ENCODE peak calls at places on chromosomes 12 and 14, in seven cellular contexts. J, D, R, W, O, E and Y are unnamed samples.

GRCh38 chr14:47207636-47208035 is 467.8 kb downstream of the MDGA2 start:
- DNase-seq in J (no peak), R (no peak), O (no peak), W (peak; percentile 2), E (no peak), D (no peak), Y (no peak)

GRCh38 chr14:88824314-88825077 is at the start of gene TTC8:
- DNase-seq in O (peak; percentile 89), W (peak; percentile 91), R (peak; percentile 88), D (peak; percentile 88), E (peak; percentile 53), J (peak; percentile 69), Y (peak; percentile 44)

GRCh38 chr12:123064356-123064755 is 83.9 kb downstream of the ARL6IP4 start:
- DNase-seq in E (no peak), O (no peak), R (no peak), J (no peak), W (no peak), D (no peak), Y (no peak)

GRCh38 chr12:20154060-20154459 is 214.3 kb upstream of the PDE3A start:
- DNase-seq in O (peak; percentile 1), D (no peak), R (no peak), E (no peak), J (no peak), W (peak; percentile 4), Y (no peak)

GRCh38 chr12:45462506-45462905 is 246.6 kb downstream of the ANO6 start:
- DNase-seq in R (no peak), D (no peak), J (no peak), W (no peak), E (no peak), O (no peak), Y (no peak)

GRCh38 chr14:102120888-102121287 is 18.8 kb upstream of the WDR20 start:
- DNase-seq in O (no peak), J (no peak), D (no peak), E (no peak), W (no peak), R (no peak), Y (no peak)

GRCh38 chr12:64608901-64609542 is 1.3 kb upstream of the RASSF3 start:
- DNase-seq in R (peak; percentile 43), W (peak; percentile 84), J (peak; percentile 24), O (peak; percentile 68), D (peak; percentile 28), E (no peak), Y (peak; percentile 9)

GRCh38 chr12:4052691-4053090 is 179.5 kb upstream of the PARP11 start:
- DNase-seq in R (no peak), E (no peak), W (no peak), O (no peak), D (no peak), J (no peak), Y (no peak)

GRCh38 chr12:124259168-124260066 is 35.5 kb upstream of the RFLNA start:
- DNase-seq in W (no peak), O (no peak), J (peak; percentile 44), D (peak; percentile 19), R (no peak), E (no peak), Y (peak; percentile 21)

GRCh38 chr12:51926718-51927117 is 19.4 kb downstream of the ACVRL1 start:
- DNase-seq in R (peak; percentile 68), J (peak; percentile 45), O (peak; percentile 42), D (peak; percentile 26), W (peak; percentile 39), E (no peak), Y (no peak)

GRCh38 chr12:34392741-34393085 is 370.4 kb downstream of the ALG10 start:
- DNase-seq in W (no peak), O (no peak), R (no peak), E (no peak), D (no peak), J (no peak), Y (no peak)

GRCh38 chr14:74257078-74257987 is 18.1 kb downstream of the VSX2 start:
- DNase-seq in J (no peak), D (peak; percentile 8), W (peak; percentile 48), R (peak; percentile 74), E (no peak), O (peak; percentile 8), Y (no peak)

GRCh38 chr14:34460295-34460694 is 1.7 kb downstream of the SPTSSA start:
- DNase-seq in D (no peak), R (no peak), E (no peak), W (no peak), O (no peak), J (no peak), Y (no peak)

GRCh38 chr12:40569626-40570179 is 122.5 kb upstream of the CNTN1 start:
- DNase-seq in W (no peak), O (peak; percentile 2), D (peak; percentile 3), R (no peak), E (no peak), J (no peak), Y (no peak)

GRCh38 chr14:104263671-104264358 is 125.4 kb downstream of the KIF26A start:
- DNase-seq in R (no peak), E (no peak), J (no peak), D (no peak), W (no peak), O (no peak), Y (no peak)

GRCh38 chr14:55914771-55915170 is 203.4 kb upstream of the PELI2 start:
- DNase-seq in O (peak; percentile 4), D (no peak), E (no peak), J (no peak), R (no peak), W (no peak), Y (no peak)

GRCh38 chr14:99174920-99175319 is 97.1 kb downstream of the BCL11B start:
- DNase-seq in J (no peak), E (no peak), O (no peak), R (no peak), D (no peak), W (no peak), Y (no peak)